ENCODE peak calls at places on chromosomes 11 and 22, in four cellular contexts. One of them, this sample, is unnamed.
A peak's percentile ranks its signal among the peaks of the same experiment; 100 is the strongest.

GRCh38 chr22:35417606-35418005 is 17.7 kb downstream of the MCM5 start:
- DNase-seq in tibial nerve: no peak
- DNase-seq in uterus: no peak
- DNase-seq in adrenal gland: no peak
- DNase-seq in this sample: no peak

GRCh38 chr11:108025387-108026080 is 16.8 kb downstream of the CUL5 start:
- DNase-seq in tibial nerve: no peak
- DNase-seq in uterus: no peak
- DNase-seq in adrenal gland: no peak
- DNase-seq in this sample: no peak

GRCh38 chr11:28961726-28962125 is 853.5 kb downstream of the METTL15 start:
- DNase-seq in tibial nerve: no peak
- DNase-seq in uterus: no peak
- DNase-seq in adrenal gland: no peak
- DNase-seq in this sample: no peak

GRCh38 chr11:1226981-1227550 is 4.2 kb downstream of the MUC5B start:
- DNase-seq in tibial nerve: no peak
- DNase-seq in uterus: no peak
- DNase-seq in adrenal gland: no peak
- DNase-seq in this sample: peak; percentile 20

GRCh38 chr11:110858556-110858921 is 146.3 kb upstream of the ARHGAP20 start:
- DNase-seq in tibial nerve: peak; percentile 74
- DNase-seq in uterus: peak; percentile 76
- DNase-seq in adrenal gland: no peak
- DNase-seq in this sample: no peak

GRCh38 chr22:43449831-43450225 is 38.0 kb downstream of the MPPED1 start:
- DNase-seq in tibial nerve: no peak
- DNase-seq in uterus: no peak
- DNase-seq in adrenal gland: no peak
- DNase-seq in this sample: no peak

GRCh38 chr11:82577246-82577645 is 156.4 kb downstream of the FAM181B start:
- DNase-seq in tibial nerve: no peak
- DNase-seq in uterus: no peak
- DNase-seq in adrenal gland: no peak
- DNase-seq in this sample: peak; percentile 10

GRCh38 chr22:19756288-19757128 is 4.1 kb upstream of the TBX1 start:
- DNase-seq in tibial nerve: no peak
- DNase-seq in uterus: no peak
- DNase-seq in adrenal gland: peak; percentile 38
- DNase-seq in this sample: peak; percentile 58

GRCh38 chr11:118705111-118705741 is 25.8 kb upstream of the TREH start:
- DNase-seq in tibial nerve: no peak
- DNase-seq in uterus: no peak
- DNase-seq in adrenal gland: no peak
- DNase-seq in this sample: no peak

GRCh38 chr11:104798794-104799193 is 99.5 kb downstream of the CASP12 start:
- DNase-seq in tibial nerve: no peak
- DNase-seq in uterus: no peak
- DNase-seq in adrenal gland: no peak
- DNase-seq in this sample: no peak

GRCh38 chr11:129814244-129814992 is 1.2 kb upstream of the TMEM45B start:
- DNase-seq in tibial nerve: no peak
- DNase-seq in uterus: no peak
- DNase-seq in adrenal gland: no peak
- DNase-seq in this sample: peak; percentile 68

GRCh38 chr11:2221591-2221990 is 48.8 kb downstream of the ASCL2 start:
- DNase-seq in tibial nerve: no peak
- DNase-seq in uterus: no peak
- DNase-seq in adrenal gland: no peak
- DNase-seq in this sample: no peak

GRCh38 chr11:120330045-120330444 is 4.9 kb downstream of the TLCD5 start:
- DNase-seq in tibial nerve: no peak
- DNase-seq in uterus: no peak
- DNase-seq in adrenal gland: no peak
- DNase-seq in this sample: no peak

GRCh38 chr22:35541254-35541748 is 670 bp downstream of the RASD2 start:
- DNase-seq in tibial nerve: no peak
- DNase-seq in uterus: no peak
- DNase-seq in adrenal gland: no peak
- DNase-seq in this sample: peak; percentile 48

GRCh38 chr11:103736986-103737622 is 299.3 kb upstream of the DDI1 start:
- DNase-seq in tibial nerve: no peak
- DNase-seq in uterus: no peak
- DNase-seq in adrenal gland: no peak
- DNase-seq in this sample: no peak

GRCh38 chr11:35288817-35289541 is 130.4 kb downstream of the SLC1A2 start:
- DNase-seq in tibial nerve: no peak
- DNase-seq in uterus: no peak
- DNase-seq in adrenal gland: no peak
- DNase-seq in this sample: no peak

GRCh38 chr11:7551571-7551970 is 37.8 kb downstream of the PPFIBP2 start:
- DNase-seq in tibial nerve: no peak
- DNase-seq in uterus: no peak
- DNase-seq in adrenal gland: no peak
- DNase-seq in this sample: no peak

GRCh38 chr22:20434773-20435172 is 2.9 kb downstream of the SCARF2 start:
- DNase-seq in tibial nerve: no peak
- DNase-seq in uterus: peak; percentile 8
- DNase-seq in adrenal gland: no peak
- DNase-seq in this sample: no peak

GRCh38 chr22:46652930-46653331 is 32.7 kb downstream of the GRAMD4 start:
- DNase-seq in tibial nerve: no peak
- DNase-seq in uterus: no peak
- DNase-seq in adrenal gland: no peak
- DNase-seq in this sample: no peak

GRCh38 chr22:23094695-23095466 is 24.6 kb downstream of the GNAZ start:
- DNase-seq in tibial nerve: no peak
- DNase-seq in uterus: no peak
- DNase-seq in adrenal gland: no peak
- DNase-seq in this sample: no peak

GRCh38 chr11:61714916-61715315 is 34.7 kb downstream of the DAGLA start:
- DNase-seq in tibial nerve: no peak
- DNase-seq in uterus: no peak
- DNase-seq in adrenal gland: no peak
- DNase-seq in this sample: no peak

GRCh38 chr11:71396548-71397123 is 51.6 kb downstream of the DHCR7 start:
- DNase-seq in tibial nerve: no peak
- DNase-seq in uterus: no peak
- DNase-seq in adrenal gland: no peak
- DNase-seq in this sample: no peak

GRCh38 chr22:42881298-42881697 is 24.2 kb upstream of the ARFGAP3 start:
- DNase-seq in tibial nerve: no peak
- DNase-seq in uterus: no peak
- DNase-seq in adrenal gland: no peak
- DNase-seq in this sample: no peak

GRCh38 chr11:4118107-4118506 is 23.5 kb downstream of the RRM1 start:
- DNase-seq in tibial nerve: no peak
- DNase-seq in uterus: no peak
- DNase-seq in adrenal gland: no peak
- DNase-seq in this sample: no peak

GRCh38 chr11:16126361-16126760 is 230.0 kb downstream of the SOX6 start:
- DNase-seq in tibial nerve: no peak
- DNase-seq in uterus: no peak
- DNase-seq in adrenal gland: no peak
- DNase-seq in this sample: no peak

GRCh38 chr11:75450826-75451783 is 18.1 kb upstream of the KLHL35 start:
- DNase-seq in tibial nerve: no peak
- DNase-seq in uterus: no peak
- DNase-seq in adrenal gland: no peak
- DNase-seq in this sample: peak; percentile 54

DNA sequence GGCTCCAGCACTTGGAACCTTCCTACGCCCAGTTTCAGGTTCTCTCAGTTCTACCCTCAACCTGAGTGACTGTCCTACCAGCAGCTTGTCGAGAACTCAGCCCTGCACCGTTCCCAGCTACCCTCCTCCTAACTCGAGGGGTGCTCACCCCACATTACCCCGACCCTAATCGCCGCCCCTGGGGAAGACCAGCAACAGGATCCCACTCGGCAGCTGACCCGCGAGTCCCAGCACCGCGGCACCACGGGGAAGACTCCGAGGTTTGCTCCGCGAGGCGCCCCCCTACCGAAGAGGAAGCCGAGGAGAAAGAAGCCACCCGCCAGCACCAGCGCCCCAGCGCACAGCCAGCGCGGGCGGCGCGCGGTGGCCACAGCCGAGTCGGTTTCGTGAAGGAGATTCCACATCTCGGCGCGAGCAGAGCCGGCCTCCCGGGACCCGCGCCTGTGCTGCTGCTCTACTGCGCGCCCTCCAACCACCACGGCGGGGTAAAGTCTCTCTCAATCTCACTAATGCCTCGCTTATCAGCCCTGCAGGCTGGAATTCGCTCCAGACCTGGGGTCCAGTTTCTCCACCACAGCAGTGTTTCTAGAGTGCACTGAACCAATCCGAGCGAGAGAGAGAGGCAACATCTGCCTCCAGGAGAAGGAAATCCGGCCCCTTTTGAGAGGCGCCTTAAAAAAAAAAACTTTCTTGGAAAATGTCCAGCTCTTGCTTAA is at the start of gene FOLH1:
- DNase-seq in tibial nerve: no peak
- DNase-seq in uterus: peak; percentile 11
- DNase-seq in adrenal gland: peak; percentile 14
- DNase-seq in this sample: peak; percentile 11
- H3K4me3 ChIP-seq in tibial nerve: peak within 1 kb of the TSS; percentile 38
- H3K4me3 ChIP-seq in uterus: peak within 1 kb of the TSS; percentile 27
- H3K4me3 ChIP-seq in adrenal gland: peak within 1 kb of the TSS; percentile 13
- H3K4me3 ChIP-seq in this sample: no peak within 1 kb of the TSS

GRCh38 chr22:32476804-32477203 is 2.2 kb downstream of the FBXO7 start:
- DNase-seq in tibial nerve: no peak
- DNase-seq in uterus: no peak
- DNase-seq in adrenal gland: no peak
- DNase-seq in this sample: no peak
- H3K4me3 ChIP-seq in tibial nerve: peak overlapping the region; percentile 99
- H3K4me3 ChIP-seq in uterus: peak overlapping the region; percentile 95
- H3K4me3 ChIP-seq in adrenal gland: no peak overlapping the region
- H3K4me3 ChIP-seq in this sample: peak overlapping the region; percentile 76

DNA sequence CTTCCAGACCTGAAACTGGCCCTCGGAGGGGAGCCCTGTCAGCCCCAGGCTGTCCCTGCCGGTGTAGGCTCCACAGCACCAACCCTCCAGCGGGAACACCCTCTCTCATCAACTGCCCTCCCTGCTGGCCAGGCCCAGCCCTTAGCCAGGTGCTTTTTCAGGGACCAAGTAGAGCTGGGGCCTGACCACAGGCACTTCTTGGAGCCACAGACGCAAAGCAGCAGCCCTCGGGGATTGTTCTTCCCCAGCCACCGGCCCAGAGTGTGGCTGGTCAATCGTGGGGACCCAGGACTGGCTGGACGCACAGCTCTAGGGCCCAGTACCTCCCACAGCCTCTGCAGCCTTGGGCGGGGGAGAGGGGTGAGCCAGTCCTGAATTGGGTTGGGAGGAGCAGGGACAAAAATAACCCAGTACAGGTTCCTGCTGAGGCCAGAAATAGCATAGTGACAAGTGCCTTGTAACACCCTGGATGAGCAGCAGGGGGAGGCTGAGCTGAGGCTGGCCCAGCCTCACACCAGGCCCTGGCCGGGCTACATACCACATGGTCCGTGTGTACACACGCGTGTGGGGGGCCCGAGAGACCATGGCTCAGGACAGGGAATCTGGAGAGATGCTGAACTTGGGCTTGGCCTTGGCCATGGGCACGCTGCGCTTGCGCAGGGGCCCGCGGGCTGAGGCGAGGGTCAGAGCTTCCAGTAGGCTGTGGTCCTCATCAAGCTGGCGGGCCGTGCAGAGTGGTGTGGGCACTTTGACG is 2.0 kb downstream of the KCNJ11 start:
- DNase-seq in tibial nerve: no peak
- DNase-seq in uterus: peak; percentile 20
- DNase-seq in adrenal gland: no peak
- DNase-seq in this sample: peak; percentile 54
- H3K4me3 ChIP-seq in tibial nerve: no peak overlapping the region
- H3K4me3 ChIP-seq in uterus: no peak overlapping the region
- H3K4me3 ChIP-seq in adrenal gland: no peak overlapping the region
- H3K4me3 ChIP-seq in this sample: no peak overlapping the region

GRCh38 chr22:37224757-37225420 is 12.6 kb upstream of the SSTR3 start:
- DNase-seq in tibial nerve: no peak
- DNase-seq in uterus: no peak
- DNase-seq in adrenal gland: no peak
- DNase-seq in this sample: no peak

GRCh38 chr22:37225481-37225880 is 13.2 kb upstream of the SSTR3 start:
- DNase-seq in tibial nerve: no peak
- DNase-seq in uterus: no peak
- DNase-seq in adrenal gland: no peak
- DNase-seq in this sample: no peak

GRCh38 chr22:37226087-37226486 is 13.8 kb upstream of the SSTR3 start:
- DNase-seq in tibial nerve: no peak
- DNase-seq in uterus: no peak
- DNase-seq in adrenal gland: no peak
- DNase-seq in this sample: no peak

GRCh38 chr22:37222440-37222971 is 10.2 kb upstream of the SSTR3 start:
- DNase-seq in tibial nerve: no peak
- DNase-seq in uterus: no peak
- DNase-seq in adrenal gland: no peak
- DNase-seq in this sample: no peak

GRCh38 chr22:37223965-37224551 is 11.8 kb upstream of the SSTR3 start:
- DNase-seq in tibial nerve: no peak
- DNase-seq in uterus: no peak
- DNase-seq in adrenal gland: no peak
- DNase-seq in this sample: no peak
- H3K4me3 ChIP-seq in tibial nerve: no peak overlapping the region
- H3K4me3 ChIP-seq in uterus: no peak overlapping the region
- H3K4me3 ChIP-seq in adrenal gland: no peak overlapping the region
- H3K4me3 ChIP-seq in this sample: no peak overlapping the region

GRCh38 chr11:102172127-102172848 is 62.0 kb downstream of the YAP1 start:
- DNase-seq in tibial nerve: no peak
- DNase-seq in uterus: no peak
- DNase-seq in adrenal gland: no peak
- DNase-seq in this sample: no peak

GRCh38 chr11:102166175-102166574 is 55.9 kb downstream of the YAP1 start:
- DNase-seq in tibial nerve: no peak
- DNase-seq in uterus: no peak
- DNase-seq in adrenal gland: no peak
- DNase-seq in this sample: no peak

GRCh38 chr11:102163368-102163767 is 53.1 kb downstream of the YAP1 start:
- DNase-seq in tibial nerve: no peak
- DNase-seq in uterus: no peak
- DNase-seq in adrenal gland: no peak
- DNase-seq in this sample: no peak

GRCh38 chr11:102171101-102171500 is 60.9 kb downstream of the YAP1 start:
- DNase-seq in tibial nerve: no peak
- DNase-seq in uterus: no peak
- DNase-seq in adrenal gland: no peak
- DNase-seq in this sample: no peak

DNA sequence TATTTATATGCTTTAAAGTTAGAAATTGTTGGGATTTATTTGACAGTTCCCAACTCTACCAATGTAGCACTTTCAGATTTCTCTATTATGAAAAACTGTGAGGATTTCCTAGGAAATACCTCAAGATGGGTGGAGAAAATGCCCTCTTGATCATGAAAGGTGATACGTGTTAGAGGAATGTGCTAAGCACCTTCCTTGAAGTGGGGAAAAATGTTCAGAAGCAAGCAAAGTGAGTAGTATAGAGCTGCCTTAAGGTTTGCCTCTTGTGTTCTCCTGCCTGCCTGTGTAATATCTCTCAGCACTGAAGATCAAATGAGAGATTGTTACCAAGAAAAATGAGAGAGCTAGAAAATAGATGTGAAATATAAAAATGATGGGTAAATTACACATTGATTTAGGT is 58.2 kb downstream of the YAP1 start:
- DNase-seq in tibial nerve: no peak
- DNase-seq in uterus: no peak
- DNase-seq in adrenal gland: no peak
- DNase-seq in this sample: no peak
- H3K4me3 ChIP-seq in tibial nerve: no peak overlapping the region
- H3K4me3 ChIP-seq in uterus: no peak overlapping the region
- H3K4me3 ChIP-seq in adrenal gland: no peak overlapping the region
- H3K4me3 ChIP-seq in this sample: no peak overlapping the region